ENCODE peak calls at places on chromosomes 5 and 9, in nine cellular contexts. A is tibial nerve, Y is heart right ventricle, G is fibroblast of lung, P is heart left ventricle, C is AG10803, S is upper lobe of right lung, U is GM23248, X is IMR-90. M is an unnamed sample.

GRCh38 chr5:68522863-68523262 is 307.3 kb downstream of the PIK3R1 start:
- DNase-seq in A (no peak), Y (no peak), G (peak), P (no peak), C (peak), S (no peak), U (peak), X (peak), M (peak)

GRCh38 chr9:135502873-135503321 is 2.4 kb downstream of the MRPS2 start:
- DNase-seq in A (no peak), Y (peak), G (no peak), P (no peak), C (no peak), S (peak), U (no peak), X (no peak), M (no peak)

GRCh38 chr5:66897355-66897754 is 299.2 kb downstream of the CD180 start:
- DNase-seq in A (no peak), Y (no peak), G (no peak), P (no peak), C (no peak), S (no peak), U (no peak), X (no peak), M (no peak)

GRCh38 chr9:78236511-78236950 is 656 bp downstream of the CEP78 start:
- DNase-seq in A (no peak), Y (no peak), G (peak), P (no peak), C (peak), S (no peak), U (peak), X (no peak), M (peak)

GRCh38 chr5:169027456-169028118 is 273.4 kb downstream of the SLIT3 start:
- DNase-seq in A (no peak), Y (no peak), G (no peak), P (no peak), C (no peak), S (peak), U (no peak), X (no peak), M (no peak)

GRCh38 chr9:90641868-90642558 is 611 bp downstream of the DIRAS2 start:
- DNase-seq in A (no peak), Y (no peak), G (no peak), P (no peak), C (no peak), S (no peak), U (peak), X (no peak), M (peak)

GRCh38 chr5:17748196-17748595 is 113.9 kb downstream of the TAF11L14 start:
- DNase-seq in A (no peak), Y (no peak), G (no peak), P (no peak), C (no peak), S (no peak), U (no peak), X (no peak), M (no peak)

GRCh38 chr9:27801511-27801910 is 228.2 kb upstream of the C9orf72 start:
- DNase-seq in A (no peak), Y (no peak), G (no peak), P (no peak), C (no peak), S (no peak), U (no peak), X (no peak), M (no peak)

GRCh38 chr9:90958328-90958727 is 156.7 kb downstream of the SYK start:
- DNase-seq in A (no peak), Y (no peak), G (no peak), P (no peak), C (no peak), S (no peak), U (no peak), X (no peak), M (no peak)

GRCh38 chr5:89703799-89704198 is 705.8 kb downstream of the CETN3 start:
- DNase-seq in A (no peak), Y (no peak), G (no peak), P (no peak), C (peak), S (no peak), U (no peak), X (no peak), M (peak)

GRCh38 chr5:84072339-84072738 is 312.3 kb downstream of the EDIL3 start:
- DNase-seq in A (no peak), Y (no peak), G (no peak), P (no peak), C (no peak), S (no peak), U (no peak), X (no peak), M (no peak)

GRCh38 chr5:110925916-110926315 is 145.6 kb upstream of the TSLP start:
- DNase-seq in A (no peak), Y (no peak), G (no peak), P (no peak), C (no peak), S (no peak), U (no peak), X (no peak), M (no peak)

GRCh38 chr5:17001418-17001817 is 65.3 kb upstream of the MYO10 start:
- DNase-seq in A (no peak), Y (no peak), G (peak), P (no peak), C (no peak), S (no peak), U (no peak), X (peak), M (peak)

GRCh38 chr5:93099902-93100347 is 481.1 kb downstream of the NR2F1-AS1 start:
- DNase-seq in A (no peak), Y (no peak), G (no peak), P (no peak), C (peak), S (no peak), U (peak), X (no peak), M (no peak)

GRCh38 chr5:113117543-113118110 is 141.0 kb downstream of the DCP2 start:
- DNase-seq in A (no peak), Y (no peak), G (no peak), P (no peak), C (no peak), S (no peak), U (no peak), X (peak), M (no peak)

GRCh38 chr9:133477992-133478850 is 678 bp downstream of the SLC2A6 start:
- DNase-seq in A (no peak), Y (peak), G (no peak), P (peak), C (peak), S (peak), U (peak), X (peak), M (peak)

GRCh38 chr9:108675708-108676107 is 180.1 kb downstream of the ACTL7B start:
- DNase-seq in A (no peak), Y (no peak), G (no peak), P (no peak), C (no peak), S (no peak), U (no peak), X (no peak), M (no peak)

GRCh38 chr9:3887121-3887797 is 361.5 kb upstream of the RFX3 start:
- DNase-seq in A (no peak), Y (no peak), G (no peak), P (no peak), C (no peak), S (no peak), U (no peak), X (no peak), M (no peak)

GRCh38 chr5:37668524-37669047 is 171.3 kb downstream of the GDNF start:
- DNase-seq in A (peak), Y (no peak), G (peak), P (peak), C (peak), S (no peak), U (peak), X (peak), M (peak)

GRCh38 chr5:127838661-127839060 is 135.5 kb downstream of the CCDC192 start:
- DNase-seq in A (no peak), Y (no peak), G (peak), P (peak), C (peak), S (no peak), U (peak), X (peak), M (peak)

GRCh38 chr5:89556215-89557009 is 673.4 kb upstream of the MEF2C start:
- DNase-seq in A (no peak), Y (no peak), G (peak), P (no peak), C (peak), S (no peak), U (peak), X (peak), M (peak)

GRCh38 chr9:133726401-133727276 is 11.5 kb downstream of the SARDH start:
- DNase-seq in A (peak), Y (peak), G (peak), P (peak), C (peak), S (peak), U (peak), X (peak), M (peak)

GRCh38 chr5:962386-962785 is 46.2 kb upstream of the NKD2 start:
- DNase-seq in A (no peak), Y (no peak), G (no peak), P (peak), C (no peak), S (no peak), U (no peak), X (no peak), M (no peak)

GRCh38 chr9:35718726-35719511 is 13.1 kb downstream of the TLN1 start:
- DNase-seq in A (no peak), Y (no peak), G (no peak), P (no peak), C (no peak), S (no peak), U (peak), X (no peak), M (no peak)

GRCh38 chr9:107491081-107492053 is 1.8 kb upstream of the KLF4 start:
- DNase-seq in A (peak), Y (peak), G (peak), P (peak), C (no peak), S (no peak), U (peak), X (no peak), M (peak)

GRCh38 chr9:684950-685340 is 156.6 kb upstream of the DMRT1 start:
- DNase-seq in A (no peak), Y (no peak), G (peak), P (no peak), C (peak), S (no peak), U (peak), X (peak), M (peak)
- H3K4me3 ChIP-seq in A (no peak), Y (no peak), G (peak), P (no peak), C (peak), S (no peak), U (peak), X (peak), M (no peak)

DNA sequence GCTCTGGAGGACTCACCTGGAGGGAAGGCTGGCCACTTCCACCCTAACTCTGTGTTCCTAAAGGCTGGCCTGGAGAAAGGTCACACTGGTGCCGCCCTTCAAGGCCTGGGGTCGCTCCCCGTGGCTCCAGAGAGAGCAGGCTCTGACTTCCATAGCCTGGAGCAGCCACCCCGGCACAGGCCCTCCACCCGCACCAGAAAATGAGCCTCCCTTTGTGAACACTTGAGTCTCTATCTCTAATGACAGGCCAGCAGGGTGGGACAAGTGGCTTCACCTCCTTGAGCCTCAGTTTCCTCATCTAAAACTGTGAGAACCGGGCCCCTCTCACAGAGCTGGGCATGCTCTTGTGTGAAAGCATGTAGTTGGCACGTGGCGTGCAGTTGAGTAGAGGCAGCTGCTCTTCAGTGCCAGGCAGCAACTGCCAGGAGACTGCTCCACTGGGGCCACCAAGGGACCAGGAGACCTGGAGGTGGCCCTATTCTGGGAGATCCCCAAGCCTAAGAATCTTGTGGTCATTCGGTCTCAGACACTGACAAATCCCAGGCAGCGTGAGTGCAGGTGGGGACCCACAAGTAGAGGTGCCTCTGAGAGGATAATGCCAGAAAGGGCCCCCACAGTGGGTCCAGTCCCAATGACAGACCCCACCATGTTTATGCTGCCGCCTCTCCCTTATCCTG is 56.7 kb upstream of the GARNL3 start:
- DNase-seq in A (no peak), Y (no peak), G (no peak), P (no peak), C (no peak), S (peak), U (no peak), X (no peak), M (no peak)
- H3K4me3 ChIP-seq in A (no peak), Y (no peak), G (no peak), P (no peak), C (no peak), S (no peak), U (no peak), X (no peak), M (no peak)

GRCh38 chr5:43044181-43044914 is 4.2 kb upstream of the ANXA2R start:
- DNase-seq in A (no peak), Y (no peak), G (peak), P (no peak), C (peak), S (no peak), U (peak), X (peak), M (peak)
- H3K4me3 ChIP-seq in A (no peak), Y (no peak), G (peak), P (peak), C (peak), S (peak), U (peak), X (peak), M (peak)

GRCh38 chr5:129905467-129906176 is 1.4 kb downstream of the CHSY3 start:
- DNase-seq in A (peak), Y (no peak), G (peak), P (peak), C (no peak), S (no peak), U (peak), X (peak), M (peak)
- H3K4me3 ChIP-seq in A (peak), Y (peak), G (peak), P (peak), C (peak), S (peak), U (peak), X (peak), M (peak)

GRCh38 chr5:3104446-3105047 is 353.1 kb upstream of the IRX2 start:
- DNase-seq in A (no peak), Y (no peak), G (no peak), P (no peak), C (no peak), S (peak), U (no peak), X (no peak), M (no peak)
- H3K4me3 ChIP-seq in A (no peak), Y (no peak), G (no peak), P (no peak), C (no peak), S (no peak), U (no peak), X (no peak), M (no peak)

GRCh38 chr9:37575921-37576721 is at the start of gene FBXO10:
- DNase-seq in A (peak), Y (peak), G (peak), P (peak), C (peak), S (peak), U (peak), X (peak), M (peak)

GRCh38 chr9:37574241-37574721 is 1.9 kb downstream of the FBXO10 start:
- DNase-seq in A (no peak), Y (no peak), G (peak), P (no peak), C (peak), S (no peak), U (peak), X (peak), M (peak)

GRCh38 chr9:37575511-37575914 is 667 bp downstream of the FBXO10 start:
- DNase-seq in A (no peak), Y (no peak), G (no peak), P (no peak), C (no peak), S (no peak), U (peak), X (no peak), M (no peak)

DNA sequence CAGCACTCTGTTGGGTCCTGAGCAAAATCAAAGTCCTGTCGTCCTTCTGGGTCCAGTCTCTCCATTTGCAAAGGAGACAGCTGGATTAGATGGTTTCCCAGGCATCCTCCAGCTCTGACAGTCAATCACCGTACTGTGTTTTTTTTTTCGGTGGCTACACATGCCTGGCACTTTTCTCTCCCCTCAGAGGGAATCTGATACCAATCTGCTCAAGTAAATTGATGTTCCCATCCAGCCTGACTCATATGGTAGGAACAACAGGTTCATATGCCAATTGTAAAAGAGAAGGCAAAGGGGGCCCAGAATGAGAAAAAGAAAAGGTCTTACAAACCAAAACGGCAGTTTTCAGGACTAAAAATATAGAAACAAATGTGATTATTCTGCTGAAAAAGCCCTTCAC is 1.2 kb downstream of the FBXO10 start:
- DNase-seq in A (no peak), Y (no peak), G (peak), P (no peak), C (no peak), S (no peak), U (peak), X (peak), M (peak)
- H3K4me3 ChIP-seq in A (peak), Y (no peak), G (peak), P (peak), C (peak), S (peak), U (peak), X (no peak), M (peak)

DNA sequence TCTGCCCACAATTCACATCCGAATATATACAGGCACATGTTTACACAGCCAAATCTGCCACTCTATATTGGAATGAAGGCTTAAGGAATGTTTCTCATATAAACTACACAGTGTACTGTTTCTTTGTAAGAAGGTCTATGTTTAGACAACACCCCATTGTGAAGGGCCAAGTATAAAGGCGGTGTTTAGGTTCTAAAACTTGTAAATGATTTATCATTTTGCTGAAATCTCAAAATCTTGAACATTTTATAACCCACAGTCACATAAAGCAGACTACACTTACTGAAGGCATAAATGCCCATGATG is 94.0 kb downstream of the ZNF608 start:
- DNase-seq in A (no peak), Y (no peak), G (peak), P (no peak), C (no peak), S (no peak), U (no peak), X (no peak), M (no peak)
- H3K4me3 ChIP-seq in A (no peak), Y (no peak), G (no peak), P (peak), C (no peak), S (no peak), U (peak), X (no peak), M (no peak)

DNA sequence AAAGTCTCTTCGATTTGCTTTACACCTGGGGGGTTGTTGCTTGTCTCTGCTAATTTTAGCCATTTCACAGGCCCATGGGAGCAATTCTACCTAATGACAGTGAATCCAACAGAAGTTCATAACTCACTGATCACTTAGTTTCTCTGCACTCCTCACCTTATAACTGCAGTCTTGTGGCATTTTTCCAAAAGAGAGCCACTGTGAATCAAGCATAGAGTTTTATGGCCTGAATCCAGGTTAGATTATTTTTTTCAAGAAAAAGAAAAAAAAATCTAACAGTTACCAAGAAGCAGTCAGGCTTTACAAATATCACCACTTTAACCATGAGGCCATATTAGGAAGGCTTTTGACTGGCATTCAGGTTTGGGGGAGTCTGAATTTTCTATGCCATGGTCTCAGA is 1.5 kb upstream of the IL7R start:
- DNase-seq in A (no peak), Y (no peak), G (no peak), P (no peak), C (no peak), S (no peak), U (no peak), X (no peak), M (peak)
- H3K4me3 ChIP-seq in A (no peak), Y (no peak), G (no peak), P (no peak), C (no peak), S (peak), U (no peak), X (no peak), M (no peak)

GRCh38 chr9:79574166-79574565 is 2.4 kb downstream of the TLE4 start:
- DNase-seq in A (no peak), Y (no peak), G (no peak), P (no peak), C (no peak), S (no peak), U (peak), X (no peak), M (no peak)

GRCh38 chr9:79573697-79573976 is 1.9 kb downstream of the TLE4 start:
- DNase-seq in A (no peak), Y (no peak), G (peak), P (no peak), C (no peak), S (no peak), U (no peak), X (no peak), M (no peak)

GRCh38 chr9:79571309-79572031 is at the start of gene TLE4:
- DNase-seq in A (peak), Y (peak), G (peak), P (peak), C (peak), S (peak), U (peak), X (peak), M (peak)

GRCh38 chr9:79572032-79572890 is 496 bp downstream of the TLE4 start:
- DNase-seq in A (no peak), Y (peak), G (peak), P (peak), C (peak), S (peak), U (peak), X (peak), M (peak)

GRCh38 chr9:79572891-79573696 is 1.3 kb downstream of the TLE4 start:
- DNase-seq in A (no peak), Y (peak), G (peak), P (peak), C (no peak), S (peak), U (peak), X (no peak), M (no peak)
- H3K4me3 ChIP-seq in A (peak), Y (peak), G (peak), P (peak), C (peak), S (peak), U (peak), X (peak), M (peak)

M was measured in choroid plexus epithelial cell.